ENCODE peak calls at places on chromosomes 7 and 10, in four cellular contexts. One of them, this sample, is unnamed.

GRCh38 chr10:22976535-22976934 is 48.7 kb downstream of the ARMC3 start:
- DNase-seq in GM12878: no peak
- DNase-seq in HEK293T: no peak
- DNase-seq in K562: no peak
- DNase-seq in this sample: no peak

GRCh38 chr10:31340343-31340742 is 21.3 kb downstream of the ZEB1 start:
- DNase-seq in GM12878: no peak
- DNase-seq in HEK293T: no peak
- DNase-seq in K562: no peak
- DNase-seq in this sample: peak; percentile 30

GRCh38 chr10:27242951-27243551 is 2.5 kb upstream of the ACBD5 start:
- DNase-seq in GM12878: peak; percentile 70
- DNase-seq in HEK293T: peak; percentile 24
- DNase-seq in K562: peak; percentile 61
- DNase-seq in this sample: peak; percentile 61

GRCh38 chr7:25851332-25852248 is 300.4 kb upstream of the NFE2L3 start:
- DNase-seq in GM12878: no peak
- DNase-seq in HEK293T: peak; percentile 70
- DNase-seq in K562: peak; percentile 89
- DNase-seq in this sample: peak; percentile 46

GRCh38 chr7:114645451-114645850 is 230.8 kb downstream of the FOXP2 start:
- DNase-seq in GM12878: no peak
- DNase-seq in HEK293T: no peak
- DNase-seq in K562: no peak
- DNase-seq in this sample: no peak

GRCh38 chr7:29099896-29100847 is 46.2 kb downstream of the CPVL start:
- DNase-seq in GM12878: no peak
- DNase-seq in HEK293T: no peak
- DNase-seq in K562: no peak
- DNase-seq in this sample: peak; percentile 95

GRCh38 chr10:97123713-97124112 is 62.0 kb downstream of the SLIT1 start:
- DNase-seq in GM12878: no peak
- DNase-seq in HEK293T: no peak
- DNase-seq in K562: no peak
- DNase-seq in this sample: no peak

GRCh38 chr7:134593530-134594392 is 44.9 kb downstream of the AKR1B15 start:
- DNase-seq in GM12878: no peak
- DNase-seq in HEK293T: no peak
- DNase-seq in K562: peak; percentile 78
- DNase-seq in this sample: peak; percentile 67

GRCh38 chr10:123774075-123774742 is 108.1 kb downstream of the GPR26 start:
- DNase-seq in GM12878: no peak
- DNase-seq in HEK293T: no peak
- DNase-seq in K562: no peak
- DNase-seq in this sample: no peak

GRCh38 chr7:131836733-131837132 is 280.3 kb upstream of the PODXL start:
- DNase-seq in GM12878: no peak
- DNase-seq in HEK293T: no peak
- DNase-seq in K562: no peak
- DNase-seq in this sample: no peak

GRCh38 chr10:127996586-127996985 is 89.7 kb downstream of the PTPRE start:
- DNase-seq in GM12878: no peak
- DNase-seq in HEK293T: no peak
- DNase-seq in K562: no peak
- DNase-seq in this sample: no peak
- TF ChIP-seq TARDBP in GM12878: no peak
- TF ChIP-seq TARDBP in HEK293T: no peak
- TF ChIP-seq TARDBP in K562: no peak
- TF ChIP-seq TARDBP in this sample: no peak

DNA sequence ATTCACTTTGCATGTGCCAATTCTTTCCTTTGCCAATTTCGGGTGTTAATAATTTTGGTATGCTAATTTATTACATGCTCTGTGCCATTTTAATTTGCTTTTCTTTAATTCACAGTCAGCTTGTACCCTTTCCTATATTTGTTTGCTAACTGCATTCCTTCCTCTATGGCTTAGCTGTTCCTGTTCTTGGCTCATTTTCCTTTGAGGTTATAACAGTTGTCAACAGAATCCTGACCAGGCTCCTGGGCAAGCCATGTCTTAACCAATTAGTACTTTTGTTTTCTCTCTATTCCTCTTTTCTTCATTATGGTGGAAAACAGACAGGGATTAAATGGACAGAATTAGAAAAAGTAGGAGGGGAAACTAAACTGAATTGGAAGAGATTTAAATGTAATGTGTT is 73.7 kb upstream of the RPA3 start:
- DNase-seq in GM12878: no peak
- DNase-seq in HEK293T: no peak
- DNase-seq in K562: no peak
- DNase-seq in this sample: no peak
- TF ChIP-seq TARDBP in GM12878: no peak
- TF ChIP-seq TARDBP in HEK293T: no peak
- TF ChIP-seq TARDBP in K562: no peak
- TF ChIP-seq TARDBP in this sample: no peak

GRCh38 chr7:157977306-157977705 is 610.3 kb downstream of the PTPRN2 start:
- DNase-seq in GM12878: no peak
- DNase-seq in HEK293T: no peak
- DNase-seq in K562: no peak
- DNase-seq in this sample: no peak
- TF ChIP-seq TARDBP in GM12878: no peak
- TF ChIP-seq TARDBP in HEK293T: no peak
- TF ChIP-seq TARDBP in K562: no peak
- TF ChIP-seq TARDBP in this sample: no peak

DNA sequence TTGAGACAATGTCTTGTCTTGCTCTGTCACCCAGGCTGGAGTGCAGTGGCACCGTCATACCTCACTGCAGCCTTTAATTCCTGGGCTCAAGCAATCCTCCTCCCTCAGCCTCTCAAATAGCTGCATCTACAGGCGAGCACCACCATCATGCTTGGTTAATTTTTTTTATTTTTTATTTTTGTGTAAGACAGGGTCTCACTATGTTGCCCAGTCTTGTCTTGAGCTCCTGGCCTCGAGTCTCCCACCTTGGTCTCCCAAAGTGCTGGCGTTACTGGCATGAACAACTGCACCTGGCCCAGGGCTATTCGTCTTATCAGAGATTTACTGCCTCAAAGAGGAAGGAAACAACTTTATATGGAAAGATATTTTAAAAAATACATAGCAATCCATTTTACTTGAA is 102.8 kb upstream of the NUPR2 start:
- DNase-seq in GM12878: no peak
- DNase-seq in HEK293T: no peak
- DNase-seq in K562: no peak
- DNase-seq in this sample: no peak
- TF ChIP-seq TARDBP in GM12878: no peak
- TF ChIP-seq TARDBP in HEK293T: no peak
- TF ChIP-seq TARDBP in K562: no peak
- TF ChIP-seq TARDBP in this sample: no peak

DNA sequence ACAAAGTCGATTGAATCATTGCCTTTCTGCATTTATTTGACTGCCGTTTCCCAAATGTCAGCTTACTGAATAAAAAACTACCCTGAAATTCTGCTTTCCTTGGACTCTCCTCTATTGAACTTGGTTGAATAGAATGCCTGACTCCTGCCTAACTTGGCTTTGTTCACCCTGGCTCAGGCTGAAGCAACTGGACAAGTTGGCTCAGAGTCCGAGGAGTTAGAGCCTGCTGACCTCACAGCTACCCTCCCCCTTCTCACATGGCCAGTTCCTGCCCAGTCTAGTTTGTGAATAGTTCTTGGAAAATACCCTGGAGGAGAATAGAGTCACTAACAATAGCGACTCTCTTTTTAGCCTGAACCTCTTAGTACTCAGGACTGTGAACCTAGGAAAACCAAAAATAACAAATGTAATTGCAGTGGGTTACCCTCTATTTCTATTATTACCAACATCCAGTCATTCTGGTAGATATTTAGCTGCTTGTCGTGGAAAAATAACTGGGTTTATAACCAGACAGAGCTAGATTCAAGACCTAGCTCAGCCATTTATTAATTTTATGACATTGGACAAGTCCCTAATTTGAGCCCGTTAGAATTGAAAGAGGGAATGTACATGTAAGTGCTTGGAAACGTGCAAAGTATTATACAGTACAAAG is 17.3 kb upstream of the NRBF2 start:
- DNase-seq in GM12878: no peak
- DNase-seq in HEK293T: no peak
- DNase-seq in K562: peak; percentile 66
- DNase-seq in this sample: peak; percentile 67
- TF ChIP-seq TARDBP in GM12878: no peak
- TF ChIP-seq TARDBP in HEK293T: no peak
- TF ChIP-seq TARDBP in K562: no peak
- TF ChIP-seq TARDBP in this sample: no peak

GRCh38 chr7:18003286-18003685 is 24.4 kb downstream of the PRPS1L1 start:
- DNase-seq in GM12878: no peak
- DNase-seq in HEK293T: no peak
- DNase-seq in K562: no peak
- DNase-seq in this sample: no peak

GRCh38 chr7:17998692-17999091 is 29.0 kb downstream of the PRPS1L1 start:
- DNase-seq in GM12878: no peak
- DNase-seq in HEK293T: no peak
- DNase-seq in K562: no peak
- DNase-seq in this sample: no peak

GRCh38 chr7:18004372-18004771 is 23.3 kb downstream of the PRPS1L1 start:
- DNase-seq in GM12878: no peak
- DNase-seq in HEK293T: no peak
- DNase-seq in K562: no peak
- DNase-seq in this sample: no peak
- TF ChIP-seq TARDBP in GM12878: no peak
- TF ChIP-seq TARDBP in HEK293T: no peak
- TF ChIP-seq TARDBP in K562: no peak
- TF ChIP-seq TARDBP in this sample: no peak

GRCh38 chr10:42755028-42755451 is 27.6 kb upstream of the BMS1 start:
- DNase-seq in GM12878: no peak
- DNase-seq in HEK293T: no peak
- DNase-seq in K562: no peak
- DNase-seq in this sample: no peak
- TF ChIP-seq TARDBP in GM12878: no peak
- TF ChIP-seq TARDBP in HEK293T: no peak
- TF ChIP-seq TARDBP in K562: no peak
- TF ChIP-seq TARDBP in this sample: no peak